ENCODE peak calls at places on chromosome 21, in five cellular contexts. J is brain microvascular endothelial cell, X is fibroblast of pulmonary artery, H is fibroblast of lung, S is cardiac fibroblast. Z is an unnamed sample.
A peak's percentile ranks its signal among the peaks of the same experiment; 100 is the strongest.

GRCh38 chr21:38814126-38815059 is 8.7 kb downstream of the ETS2 start:
- DNase-seq in J (no peak), X (no peak), H (no peak), S (no peak), Z (no peak)

GRCh38 chr21:32411366-32412161 is 942 bp upstream of the EVA1C start:
- DNase-seq in J (no peak), X (peak; percentile 85), H (peak; percentile 84), S (peak; percentile 78), Z (peak; percentile 88)

GRCh38 chr21:36155603-36156338 is 853 bp upstream of the DOP1B start:
- DNase-seq in J (no peak), X (no peak), H (no peak), S (no peak), Z (no peak)

GRCh38 chr21:22399717-22400520 is 1401.7 kb downstream of the NCAM2 start:
- DNase-seq in J (no peak), X (no peak), H (no peak), S (no peak), Z (no peak)

GRCh38 chr21:46055863-46056281 is 42.0 kb upstream of the COL6A2 start:
- DNase-seq in J (no peak), X (peak; percentile 28), H (peak; percentile 71), S (no peak), Z (no peak)

GRCh38 chr21:37601027-37601426 is 234.5 kb downstream of the DYRK1A start:
- DNase-seq in J (no peak), X (no peak), H (no peak), S (no peak), Z (no peak)

GRCh38 chr21:16865612-16866011 is 647.2 kb upstream of the CXADR start:
- DNase-seq in J (no peak), X (no peak), H (peak; percentile 44), S (no peak), Z (no peak)

GRCh38 chr21:14741237-14741636 is 195.1 kb upstream of the SAMSN1 start:
- DNase-seq in J (no peak), X (no peak), H (no peak), S (no peak), Z (no peak)

GRCh38 chr21:35201288-35201687 is 152.2 kb upstream of the RUNX1 start:
- DNase-seq in J (no peak), X (no peak), H (no peak), S (no peak), Z (no peak)

GRCh38 chr21:16913010-16913409 is 599.8 kb upstream of the CXADR start:
- DNase-seq in J (no peak), X (no peak), H (no peak), S (no peak), Z (no peak)

GRCh38 chr21:38306833-38307232 is 50.0 kb downstream of the KCNJ15 start:
- DNase-seq in J (peak; percentile 96), X (peak; percentile 97), H (peak; percentile 99), S (peak; percentile 99), Z (no peak)

GRCh38 chr21:39661121-39661520 is 48.4 kb downstream of the B3GALT5 start:
- DNase-seq in J (no peak), X (no peak), H (no peak), S (no peak), Z (no peak)

GRCh38 chr21:24896735-24897124 is 710.6 kb downstream of the MRPL39 start:
- DNase-seq in J (no peak), X (no peak), H (no peak), S (no peak), Z (no peak)

GRCh38 chr21:24894324-24894723 is 713.0 kb downstream of the MRPL39 start:
- DNase-seq in J (no peak), X (no peak), H (no peak), S (no peak), Z (no peak)

GRCh38 chr21:24899138-24899537 is 708.1 kb downstream of the MRPL39 start:
- DNase-seq in J (no peak), X (no peak), H (no peak), S (no peak), Z (no peak)

GRCh38 chr21:24897883-24898282 is 709.4 kb downstream of the MRPL39 start:
- DNase-seq in J (no peak), X (no peak), H (no peak), S (no peak), Z (no peak)

GRCh38 chr21:24895885-24896734 is 711.2 kb downstream of the MRPL39 start:
- DNase-seq in J (no peak), X (peak; percentile 8), H (peak; percentile 52), S (peak; percentile 2), Z (no peak)
- TF ChIP-seq CTCF in J (peak; percentile 54), X (no peak), H (peak; percentile 30), S (no peak), Z (peak; percentile 24)

DNA sequence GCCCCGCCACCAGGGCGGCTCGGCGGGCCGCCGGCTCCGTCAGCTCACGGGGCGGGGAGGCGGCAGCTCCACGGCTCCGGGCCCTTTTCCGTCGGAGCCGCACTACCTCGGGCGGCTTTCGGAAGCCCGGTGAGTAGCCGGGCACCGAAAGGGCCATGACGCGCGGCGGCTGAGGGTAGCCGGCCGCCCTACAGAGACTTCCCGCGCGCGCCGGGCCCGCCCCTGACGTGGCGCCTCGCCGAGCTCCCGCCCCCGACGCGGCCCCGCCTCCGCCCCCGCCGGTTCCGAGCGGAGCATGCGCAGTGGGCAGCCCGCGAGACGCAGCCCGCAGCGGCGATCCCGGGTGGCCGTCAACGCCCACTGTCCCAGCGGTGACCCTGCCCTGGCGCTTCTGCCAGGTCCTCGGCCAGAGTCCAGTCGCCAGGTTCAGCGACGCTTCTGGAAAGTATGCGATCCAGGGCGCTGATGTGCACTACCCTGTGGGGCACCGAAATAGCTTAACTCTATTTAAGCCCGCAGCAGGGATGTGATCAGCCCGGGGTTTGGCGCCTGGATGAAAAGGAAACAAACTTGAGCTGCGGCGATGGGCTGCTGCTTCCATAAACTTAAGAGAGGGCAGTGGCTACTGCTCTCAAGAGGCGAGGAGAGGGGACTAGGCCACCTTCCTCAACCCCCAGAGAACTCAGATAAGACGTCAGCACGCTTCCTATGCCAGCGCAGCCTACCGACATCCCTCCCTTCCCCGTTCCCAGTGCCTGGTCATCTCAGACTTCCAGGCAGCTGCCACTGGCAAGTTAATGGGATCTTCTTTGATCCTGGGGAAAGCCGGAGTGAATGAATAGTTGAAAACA is at the start of gene DONSON:
- DNase-seq in J (peak; percentile 53), X (peak; percentile 76), H (peak; percentile 73), S (peak; percentile 78), Z (peak; percentile 86)
- TF ChIP-seq CTCF in J (no peak), X (no peak), H (no peak), S (no peak), Z (no peak)

DNA sequence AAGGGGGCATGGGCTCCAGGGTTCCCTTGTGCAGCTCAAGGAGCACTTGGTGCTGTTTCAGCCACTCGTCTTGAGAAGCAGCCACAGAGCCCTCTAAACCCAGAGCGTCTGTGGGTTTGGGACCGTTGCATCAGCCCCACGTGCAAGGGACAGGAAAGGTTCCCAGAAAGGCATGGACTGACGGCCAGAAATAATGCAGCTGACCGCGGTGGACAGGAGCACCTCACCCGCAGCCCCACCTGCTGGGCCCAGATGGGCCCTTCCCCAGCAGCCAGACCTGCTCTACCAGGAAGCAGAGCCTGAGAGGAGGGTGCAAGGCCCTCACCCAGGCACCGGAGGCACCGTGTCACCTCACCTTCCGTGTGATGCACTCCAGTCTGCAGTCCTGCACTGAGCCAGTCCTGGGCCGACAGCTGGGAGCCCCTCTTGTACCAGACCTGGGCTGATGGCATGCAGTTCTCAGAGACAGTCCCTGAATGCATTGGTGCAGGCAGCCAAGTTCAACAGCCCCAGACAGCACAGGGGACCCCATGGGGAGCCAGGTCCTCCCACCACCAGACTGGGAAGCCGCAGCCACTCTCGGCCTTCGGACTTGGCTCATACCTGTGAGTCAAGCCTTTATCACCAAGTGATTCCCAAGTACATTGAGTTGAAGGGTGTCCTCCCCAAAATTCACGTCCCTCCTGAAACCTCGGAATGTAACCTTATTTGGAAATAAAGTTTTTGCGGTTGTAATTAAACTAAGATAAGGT is 4.8 kb upstream of the TFF3 start:
- DNase-seq in J (no peak), X (no peak), H (no peak), S (no peak), Z (no peak)
- TF ChIP-seq CTCF in J (no peak), X (no peak), H (no peak), S (no peak), Z (no peak)

GRCh38 chr21:20877976-20878375 is 120.2 kb upstream of the NCAM2 start:
- DNase-seq in J (no peak), X (no peak), H (no peak), S (no peak), Z (no peak)

GRCh38 chr21:20882462-20883415 is 115.5 kb upstream of the NCAM2 start:
- DNase-seq in J (peak; percentile 7), X (peak; percentile 27), H (peak; percentile 53), S (peak; percentile 42), Z (peak; percentile 66)
- TF ChIP-seq CTCF in J (peak; percentile 75), X (peak; percentile 46), H (peak; percentile 11), S (peak; percentile 35), Z (peak; percentile 72)

GRCh38 chr21:31409849-31410762 is 66.0 kb upstream of the TIAM1 start:
- DNase-seq in J (no peak), X (no peak), H (no peak), S (no peak), Z (no peak)

GRCh38 chr21:31406510-31406909 is 62.4 kb upstream of the TIAM1 start:
- DNase-seq in J (no peak), X (no peak), H (no peak), S (no peak), Z (no peak)

GRCh38 chr21:31410763-31411278 is 66.8 kb upstream of the TIAM1 start:
- DNase-seq in J (no peak), X (no peak), H (no peak), S (no peak), Z (no peak)

GRCh38 chr21:31405638-31406037 is 61.6 kb upstream of the TIAM1 start:
- DNase-seq in J (no peak), X (no peak), H (no peak), S (no peak), Z (no peak)

GRCh38 chr21:31408306-31409088 is 64.4 kb upstream of the TIAM1 start:
- DNase-seq in J (no peak), X (no peak), H (no peak), S (no peak), Z (no peak)
- TF ChIP-seq CTCF in J (no peak), X (no peak), H (no peak), S (no peak), Z (no peak)

DNA sequence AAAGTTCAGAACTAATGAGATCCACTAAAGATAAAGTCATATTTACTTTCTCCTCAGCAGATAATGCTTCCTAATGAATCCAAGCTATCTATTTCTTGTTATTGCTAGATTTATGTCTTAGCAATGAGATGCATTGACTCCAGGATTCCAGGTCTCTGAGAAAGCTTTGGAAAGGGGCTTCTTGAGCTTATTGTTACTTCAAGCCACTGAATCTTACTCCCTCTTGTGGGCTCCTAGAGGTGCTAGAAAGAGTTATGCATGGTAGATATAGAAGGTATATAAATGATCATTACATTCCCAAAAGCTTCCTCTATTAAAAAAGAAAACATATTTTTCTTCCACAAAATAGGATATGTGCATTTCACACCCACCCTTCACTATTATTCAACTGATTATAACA is 246.4 kb upstream of the ADAMTS5 start:
- DNase-seq in J (peak; percentile 59), X (peak; percentile 37), H (peak; percentile 57), S (peak; percentile 44), Z (no peak)
- TF ChIP-seq CTCF in J (peak; percentile 58), X (peak; percentile 41), H (peak; percentile 31), S (peak; percentile 38), Z (no peak)

GRCh38 chr21:42308914-42309752 is 6.1 kb downstream of the TFF3 start:
- DNase-seq in J (no peak), X (no peak), H (no peak), S (no peak), Z (no peak)
- TF ChIP-seq CTCF in J (no peak), X (no peak), H (no peak), S (no peak), Z (no peak)

GRCh38 chr21:29643289-29643688 is 296.5 kb downstream of the GRIK1 start:
- DNase-seq in J (no peak), X (no peak), H (no peak), S (no peak), Z (no peak)
- TF ChIP-seq CTCF in J (no peak), X (no peak), H (no peak), S (no peak), Z (no peak)

Z was measured in dorsolateral prefrontal cortex.